ENCODE peak calls at places on chromosomes 7 and 10, in four cellular contexts. I, Q, G and E are unnamed samples.

GRCh38 chr7:29275493-29275892 is 80.9 kb downstream of the CHN2 start:
- DNase-seq in I (no peak), Q (no peak), G (no peak), E (no peak)

GRCh38 chr7:116628971-116629586 is 42.9 kb upstream of the MET start:
- DNase-seq in I (no peak), Q (no peak), G (no peak), E (no peak)

GRCh38 chr7:44854644-44855364 is 6.9 kb upstream of the H2AZ2 start:
- DNase-seq in I (no peak), Q (no peak), G (no peak), E (no peak)

GRCh38 chr10:11687779-11688447 is 54.3 kb upstream of the ECHDC3 start:
- DNase-seq in I (no peak), Q (no peak), G (no peak), E (no peak)

GRCh38 chr7:157688439-157689268 is 351.9 kb downstream of the DNAJB6 start:
- DNase-seq in I (peak), Q (no peak), G (no peak), E (no peak)

GRCh38 chr7:96786998-96787395 is 77.4 kb upstream of the SEM1 start:
- DNase-seq in I (no peak), Q (no peak), G (no peak), E (no peak)

GRCh38 chr10:63267414-63268138 is 134.4 kb downstream of the NRBF2 start:
- DNase-seq in I (no peak), Q (peak), G (no peak), E (peak)

GRCh38 chr10:14543904-14544210 is 213.1 kb upstream of the FRMD4A start:
- DNase-seq in I (no peak), Q (no peak), G (no peak), E (no peak)

GRCh38 chr7:12518920-12519681 is 51.4 kb upstream of the SCIN start:
- DNase-seq in I (peak), Q (no peak), G (no peak), E (peak)

GRCh38 chr10:92757066-92757716 is 67.4 kb downstream of the HHEX start:
- DNase-seq in I (peak), Q (peak), G (peak), E (peak)

GRCh38 chr10:128631801-128632241 is 505.6 kb upstream of the MKI67 start:
- DNase-seq in I (no peak), Q (peak), G (no peak), E (peak)

GRCh38 chr7:16446508-16446907 is 19.0 kb downstream of the SOSTDC1 start:
- DNase-seq in I (no peak), Q (no peak), G (no peak), E (no peak)

GRCh38 chr7:158699341-158699740 is 5.3 kb downstream of the NCAPG2 start:
- DNase-seq in I (no peak), Q (no peak), G (no peak), E (no peak)

GRCh38 chr10:24821986-24822385 is 98.3 kb upstream of the ARHGAP21 start:
- DNase-seq in I (no peak), Q (peak), G (no peak), E (no peak)

GRCh38 chr10:124996127-124996853 is 54.4 kb downstream of the ZRANB1 start:
- DNase-seq in I (peak), Q (no peak), G (no peak), E (no peak)

GRCh38 chr7:64888561-64888900 is 14.5 kb upstream of the ZNF273 start:
- DNase-seq in I (peak), Q (no peak), G (no peak), E (no peak)

GRCh38 chr10:32731527-32731926 is 226.5 kb downstream of the ITGB1 start:
- DNase-seq in I (no peak), Q (no peak), G (no peak), E (no peak)

GRCh38 chr7:140512317-140513000 is 33.2 kb upstream of the MKRN1 start:
- DNase-seq in I (no peak), Q (peak), G (no peak), E (peak)

GRCh38 chr10:99927719-99928280 is 81.9 kb downstream of the DNMBP start:
- DNase-seq in I (no peak), Q (no peak), G (no peak), E (no peak)

GRCh38 chr10:33025910-33026309 is 67.9 kb upstream of the ITGB1 start:
- DNase-seq in I (no peak), Q (no peak), G (no peak), E (no peak)

GRCh38 chr10:63013755-63014154 is 119.4 kb upstream of the NRBF2 start:
- DNase-seq in I (no peak), Q (no peak), G (no peak), E (no peak)

GRCh38 chr10:78063236-78063635 is 29.6 kb downstream of the RPS24 start:
- DNase-seq in I (no peak), Q (no peak), G (no peak), E (no peak)
- TF ChIP-seq EGR1 in I (no peak), Q (no peak), G (no peak), E (no peak)

GRCh38 chr7:114647518-114647917 is 232.9 kb downstream of the FOXP2 start:
- DNase-seq in I (no peak), Q (no peak), G (no peak), E (no peak)

GRCh38 chr7:114644455-114644854 is 229.8 kb downstream of the FOXP2 start:
- DNase-seq in I (no peak), Q (no peak), G (no peak), E (no peak)

GRCh38 chr7:114649689-114650088 is 235.1 kb downstream of the FOXP2 start:
- DNase-seq in I (no peak), Q (no peak), G (no peak), E (no peak)

GRCh38 chr7:114648680-114649079 is 234.1 kb downstream of the FOXP2 start:
- DNase-seq in I (no peak), Q (no peak), G (no peak), E (no peak)

DNA sequence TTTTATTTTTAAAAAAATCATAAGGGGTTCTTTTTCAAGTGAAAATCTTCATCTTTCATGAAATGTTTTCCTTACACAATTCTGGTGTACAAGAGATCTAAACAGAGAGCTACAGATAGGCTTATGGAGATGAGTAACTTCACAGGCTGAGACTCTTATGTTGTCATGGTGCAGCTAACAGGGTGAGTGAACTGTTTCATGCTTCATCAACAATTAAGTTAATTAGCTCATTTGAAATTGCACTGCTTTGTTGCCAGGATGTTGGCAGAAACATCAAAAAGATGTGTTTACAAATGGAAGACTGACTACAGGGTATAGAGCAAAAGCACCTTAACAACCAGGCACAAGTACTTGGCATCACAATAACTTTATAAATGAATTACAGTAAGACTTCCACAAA is 230.8 kb downstream of the FOXP2 start:
- DNase-seq in I (no peak), Q (no peak), G (no peak), E (no peak)
- TF ChIP-seq EGR1 in I (no peak), Q (no peak), G (no peak), E (no peak)

GRCh38 chr7:55112056-55112455 is 93.2 kb downstream of the EGFR start:
- DNase-seq in I (no peak), Q (no peak), G (no peak), E (no peak)

GRCh38 chr7:55108401-55108800 is 89.6 kb downstream of the EGFR start:
- DNase-seq in I (no peak), Q (no peak), G (no peak), E (no peak)

GRCh38 chr7:55108818-55109217 is 90.0 kb downstream of the EGFR start:
- DNase-seq in I (no peak), Q (no peak), G (no peak), E (no peak)

GRCh38 chr7:55109384-55110167 is 90.8 kb downstream of the EGFR start:
- DNase-seq in I (no peak), Q (peak), G (no peak), E (no peak)

GRCh38 chr7:55111007-55111406 is 92.2 kb downstream of the EGFR start:
- DNase-seq in I (no peak), Q (no peak), G (no peak), E (no peak)
- TF ChIP-seq EGR1 in I (no peak), Q (no peak), G (no peak), E (no peak)

DNA sequence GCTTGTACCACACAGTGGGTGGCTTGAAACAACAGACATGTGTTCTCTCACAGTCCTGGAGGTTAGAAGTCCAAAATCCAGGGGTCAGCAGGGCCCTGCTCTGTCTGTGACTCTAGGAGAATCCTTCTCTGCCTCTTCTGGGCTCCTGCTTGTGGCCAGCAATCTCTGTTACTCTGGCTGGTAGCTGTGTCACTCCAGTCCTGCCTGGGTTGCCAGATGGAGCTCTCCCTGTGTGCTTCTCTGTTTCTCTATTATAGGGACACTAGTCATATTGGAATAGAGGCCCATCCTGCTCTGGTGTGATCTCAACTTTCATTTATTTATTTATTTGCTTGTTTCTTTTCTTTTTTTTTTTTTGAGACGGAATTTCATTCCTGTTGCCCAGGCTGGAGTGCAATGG is 276.6 kb upstream of the GALNT17 start:
- DNase-seq in I (no peak), Q (no peak), G (no peak), E (no peak)
- TF ChIP-seq EGR1 in I (no peak), Q (no peak), G (no peak), E (no peak)

GRCh38 chr7:24480501-24480900 is 92.8 kb upstream of the PALS2 start:
- DNase-seq in I (no peak), Q (no peak), G (no peak), E (no peak)

GRCh38 chr7:24475573-24475972 is 97.7 kb upstream of the PALS2 start:
- DNase-seq in I (no peak), Q (no peak), G (no peak), E (no peak)

GRCh38 chr7:24477376-24477775 is 95.9 kb upstream of the PALS2 start:
- DNase-seq in I (no peak), Q (no peak), G (no peak), E (no peak)

GRCh38 chr7:24476227-24476626 is 97.0 kb upstream of the PALS2 start:
- DNase-seq in I (no peak), Q (no peak), G (no peak), E (no peak)

DNA sequence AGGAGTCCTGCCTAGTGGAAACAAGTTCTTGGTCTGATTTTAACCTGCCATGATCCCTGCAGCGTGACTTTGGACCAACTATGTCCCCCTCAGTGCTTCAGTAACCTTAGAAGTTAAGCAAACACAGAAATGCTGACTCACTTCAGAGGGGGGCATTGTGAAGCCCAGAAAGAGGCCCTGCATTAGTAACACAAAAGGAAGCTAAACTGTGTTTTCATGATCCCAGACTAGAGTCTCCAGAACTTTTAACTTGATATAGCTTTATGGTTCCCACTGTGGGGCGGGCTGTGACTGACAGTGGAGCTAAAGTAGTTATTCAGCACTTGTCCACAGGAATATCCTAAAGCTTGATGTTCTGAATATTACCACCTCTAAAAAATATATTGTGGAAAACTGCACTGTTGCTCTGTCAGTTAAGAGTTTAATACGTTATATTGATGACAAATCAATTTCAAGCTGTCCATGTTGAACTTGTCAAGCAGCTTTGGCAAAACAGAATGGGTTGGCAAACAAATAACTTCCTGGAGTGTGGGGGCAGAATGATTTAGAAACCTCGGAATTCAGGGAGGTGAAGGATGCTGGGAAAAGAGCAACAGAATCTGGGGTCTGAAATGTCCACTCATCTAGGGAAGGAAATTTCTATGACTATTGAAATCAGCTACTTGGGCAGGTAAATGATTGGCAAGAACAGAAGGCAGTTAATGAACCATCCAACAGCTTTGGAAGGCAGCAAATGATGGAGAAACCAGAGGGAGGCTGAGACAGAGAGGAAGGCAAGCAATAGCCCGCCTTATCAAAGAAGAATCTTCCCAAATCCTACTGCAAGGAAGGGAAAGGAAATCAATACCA is 95.2 kb upstream of the PALS2 start:
- DNase-seq in I (no peak), Q (no peak), G (no peak), E (peak)
- TF ChIP-seq EGR1 in I (no peak), Q (no peak), G (no peak), E (no peak)

DNA sequence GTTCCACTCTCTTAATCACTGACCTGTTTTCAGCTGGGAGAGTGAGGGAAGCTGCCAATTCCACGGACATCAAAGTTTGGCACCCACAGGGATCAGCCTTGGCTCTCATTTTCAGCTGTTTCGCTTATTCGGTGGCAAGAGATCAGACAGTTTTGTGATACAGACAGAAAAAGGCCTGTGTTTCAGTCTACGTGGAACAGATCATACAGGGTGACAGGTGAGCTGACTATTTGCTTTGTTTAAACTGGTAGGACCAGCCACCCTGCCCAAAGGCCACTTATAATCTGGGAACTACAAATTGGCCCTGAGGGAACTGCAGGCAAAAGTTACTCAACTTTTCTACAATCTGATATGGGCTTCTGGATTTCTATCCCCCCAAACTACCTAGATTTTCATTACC is 128.6 kb downstream of the ZNF467 start:
- DNase-seq in I (no peak), Q (no peak), G (no peak), E (no peak)
- TF ChIP-seq EGR1 in I (no peak), Q (no peak), G (no peak), E (no peak)

GRCh38 chr10:44747593-44748172 is 163.5 kb upstream of the TMEM72 start:
- DNase-seq in I (no peak), Q (no peak), G (no peak), E (no peak)
- TF ChIP-seq EGR1 in I (no peak), Q (no peak), G (no peak), E (no peak)

GRCh38 chr10:23686722-23687121 is 247.8 kb downstream of the OTUD1 start:
- DNase-seq in I (no peak), Q (no peak), G (no peak), E (no peak)
- TF ChIP-seq EGR1 in I (no peak), Q (no peak), G (no peak), E (no peak)

GRCh38 chr10:26997610-26998009 is 102.7 kb downstream of the ANKRD26 start:
- DNase-seq in I (no peak), Q (no peak), G (no peak), E (no peak)
- TF ChIP-seq EGR1 in I (no peak), Q (no peak), G (no peak), E (no peak)